ENCODE peak calls at places on chromosomes 1 and 21, in four cellular contexts. One of them, this sample, is unnamed.
A peak's percentile ranks its signal among the peaks of the same experiment; 100 is the strongest.

GRCh38 chr21:16837319-16837718 is 675.5 kb upstream of the CXADR start:
- DNase-seq in HepG2: no peak
- DNase-seq in K562: no peak
- DNase-seq in GM12878: no peak
- DNase-seq in this sample: no peak

GRCh38 chr1:244054924-244055263 is 3.8 kb downstream of the ZBTB18 start:
- DNase-seq in HepG2: no peak
- DNase-seq in K562: no peak
- DNase-seq in GM12878: no peak
- DNase-seq in this sample: no peak

GRCh38 chr1:59427155-59427554 is 130.3 kb downstream of the FGGY start:
- DNase-seq in HepG2: no peak
- DNase-seq in K562: peak; percentile 39
- DNase-seq in GM12878: no peak
- DNase-seq in this sample: no peak

GRCh38 chr1:232922475-232922874 is 27.9 kb upstream of the NTPCR start:
- DNase-seq in HepG2: no peak
- DNase-seq in K562: no peak
- DNase-seq in GM12878: no peak
- DNase-seq in this sample: no peak

GRCh38 chr1:107532318-107532717 is 391.5 kb downstream of the NTNG1 start:
- DNase-seq in HepG2: peak; percentile 74
- DNase-seq in K562: no peak
- DNase-seq in GM12878: no peak
- DNase-seq in this sample: no peak

GRCh38 chr1:7224644-7225043 is 439.4 kb downstream of the CAMTA1 start:
- DNase-seq in HepG2: no peak
- DNase-seq in K562: no peak
- DNase-seq in GM12878: no peak
- DNase-seq in this sample: no peak

GRCh38 chr1:23343246-23344110 is 606 bp downstream of the HNRNPR start:
- DNase-seq in HepG2: peak; percentile 25
- DNase-seq in K562: peak; percentile 22
- DNase-seq in GM12878: no peak
- DNase-seq in this sample: no peak

GRCh38 chr1:10082785-10083479 is 50.2 kb downstream of the UBE4B start:
- DNase-seq in HepG2: no peak
- DNase-seq in K562: no peak
- DNase-seq in GM12878: no peak
- DNase-seq in this sample: no peak

GRCh38 chr1:228555074-228555989 is 68.2 kb downstream of the RNF187 start:
- DNase-seq in HepG2: peak; percentile 44
- DNase-seq in K562: no peak
- DNase-seq in GM12878: no peak
- DNase-seq in this sample: no peak

GRCh38 chr21:42523941-42524340 is 10.3 kb downstream of the SLC37A1 start:
- DNase-seq in HepG2: no peak
- DNase-seq in K562: no peak
- DNase-seq in GM12878: no peak
- DNase-seq in this sample: no peak

GRCh38 chr1:5709976-5710375 is 282.2 kb downstream of the NPHP4 start:
- DNase-seq in HepG2: no peak
- DNase-seq in K562: no peak
- DNase-seq in GM12878: no peak
- DNase-seq in this sample: no peak

GRCh38 chr1:181541947-181542346 is 58.6 kb downstream of the CACNA1E start:
- DNase-seq in HepG2: no peak
- DNase-seq in K562: no peak
- DNase-seq in GM12878: no peak
- DNase-seq in this sample: no peak

GRCh38 chr21:42571391-42572150 is 57.9 kb downstream of the SLC37A1 start:
- DNase-seq in HepG2: no peak
- DNase-seq in K562: no peak
- DNase-seq in GM12878: no peak
- DNase-seq in this sample: no peak

GRCh38 chr1:218878369-218878768 is 295.3 kb upstream of the LYPLAL1 start:
- DNase-seq in HepG2: no peak
- DNase-seq in K562: no peak
- DNase-seq in GM12878: no peak
- DNase-seq in this sample: no peak

GRCh38 chr1:152110365-152110859 is 4.8 kb downstream of the TCHH start:
- DNase-seq in HepG2: no peak
- DNase-seq in K562: no peak
- DNase-seq in GM12878: no peak
- DNase-seq in this sample: peak; percentile 69

DNA sequence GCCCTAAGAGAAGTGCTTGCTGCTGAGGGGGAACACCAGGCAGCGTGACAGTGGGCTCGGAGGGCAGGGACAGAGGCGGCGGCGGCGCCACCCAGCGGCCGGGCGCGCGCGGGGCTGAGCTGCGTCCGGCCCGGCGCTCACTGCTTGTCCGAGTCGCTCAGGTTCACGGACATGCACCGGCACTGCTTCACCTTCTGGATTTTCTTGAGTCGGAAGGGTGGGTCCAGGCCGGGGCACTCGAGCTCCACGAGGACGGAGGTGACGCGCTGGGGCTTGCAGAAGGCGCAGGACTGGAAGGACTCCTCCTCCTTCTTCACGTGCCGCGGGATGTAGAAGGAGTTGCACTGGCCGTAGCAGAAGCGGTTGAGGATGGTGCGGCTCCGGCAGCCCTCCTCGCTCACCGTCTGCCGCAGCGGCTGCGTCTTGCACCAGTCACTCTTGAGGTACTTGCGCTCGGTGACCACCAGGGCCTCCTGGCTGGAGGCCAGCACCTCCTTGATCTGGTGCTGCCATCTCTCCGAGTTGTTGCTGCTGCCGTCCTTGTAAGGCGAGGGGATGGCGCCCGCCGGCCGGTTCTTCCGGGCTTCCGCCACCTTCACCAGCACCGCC is 119.0 kb downstream of the GREM2 start:
- DNase-seq in HepG2: no peak
- DNase-seq in K562: peak; percentile 35
- DNase-seq in GM12878: no peak
- DNase-seq in this sample: peak; percentile 78
- H2AFZ ChIP-seq in HepG2: no peak overlapping the region
- H2AFZ ChIP-seq in K562: peak overlapping the region; percentile 63
- H2AFZ ChIP-seq in GM12878: no peak overlapping the region
- H2AFZ ChIP-seq in this sample: peak overlapping the region; percentile 89

DNA sequence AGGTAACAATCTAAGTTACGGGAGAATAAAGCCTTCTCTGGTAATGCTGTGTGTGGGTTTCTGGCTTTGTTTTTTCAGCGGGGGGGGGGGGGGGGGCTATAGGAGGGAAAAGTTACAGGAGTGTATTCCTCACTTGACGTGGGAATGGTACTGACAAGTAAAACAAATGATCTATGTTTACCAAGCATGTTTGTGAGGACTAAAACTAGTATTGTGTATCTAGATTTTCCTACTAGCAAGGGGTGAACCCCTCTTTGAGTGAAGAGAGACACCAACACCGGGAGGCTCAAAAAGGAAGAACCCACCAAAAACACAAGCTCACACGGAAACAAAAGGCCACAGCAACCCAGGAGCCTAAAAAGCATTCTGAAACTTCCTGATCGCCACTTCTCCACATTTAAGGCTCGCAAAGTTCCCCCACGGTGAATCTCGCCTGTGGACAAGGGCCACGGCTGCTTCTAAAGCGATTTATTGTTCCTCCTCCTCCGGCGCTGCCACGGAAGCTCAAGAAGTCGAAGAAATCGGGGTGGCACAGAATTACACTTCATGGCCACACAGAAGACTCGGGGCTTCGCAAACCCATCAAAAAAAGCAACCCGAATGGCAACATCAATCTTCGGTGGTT is 720 bp downstream of the PUM1 start:
- DNase-seq in HepG2: peak; percentile 33
- DNase-seq in K562: peak; percentile 75
- DNase-seq in GM12878: no peak
- DNase-seq in this sample: no peak
- TF ChIP-seq BRCA1 in HepG2: no peak
- TF ChIP-seq BRCA1 in K562: no peak
- TF ChIP-seq BRCA1 in GM12878: no peak
- TF ChIP-seq BRCA1 in this sample: no peak

DNA sequence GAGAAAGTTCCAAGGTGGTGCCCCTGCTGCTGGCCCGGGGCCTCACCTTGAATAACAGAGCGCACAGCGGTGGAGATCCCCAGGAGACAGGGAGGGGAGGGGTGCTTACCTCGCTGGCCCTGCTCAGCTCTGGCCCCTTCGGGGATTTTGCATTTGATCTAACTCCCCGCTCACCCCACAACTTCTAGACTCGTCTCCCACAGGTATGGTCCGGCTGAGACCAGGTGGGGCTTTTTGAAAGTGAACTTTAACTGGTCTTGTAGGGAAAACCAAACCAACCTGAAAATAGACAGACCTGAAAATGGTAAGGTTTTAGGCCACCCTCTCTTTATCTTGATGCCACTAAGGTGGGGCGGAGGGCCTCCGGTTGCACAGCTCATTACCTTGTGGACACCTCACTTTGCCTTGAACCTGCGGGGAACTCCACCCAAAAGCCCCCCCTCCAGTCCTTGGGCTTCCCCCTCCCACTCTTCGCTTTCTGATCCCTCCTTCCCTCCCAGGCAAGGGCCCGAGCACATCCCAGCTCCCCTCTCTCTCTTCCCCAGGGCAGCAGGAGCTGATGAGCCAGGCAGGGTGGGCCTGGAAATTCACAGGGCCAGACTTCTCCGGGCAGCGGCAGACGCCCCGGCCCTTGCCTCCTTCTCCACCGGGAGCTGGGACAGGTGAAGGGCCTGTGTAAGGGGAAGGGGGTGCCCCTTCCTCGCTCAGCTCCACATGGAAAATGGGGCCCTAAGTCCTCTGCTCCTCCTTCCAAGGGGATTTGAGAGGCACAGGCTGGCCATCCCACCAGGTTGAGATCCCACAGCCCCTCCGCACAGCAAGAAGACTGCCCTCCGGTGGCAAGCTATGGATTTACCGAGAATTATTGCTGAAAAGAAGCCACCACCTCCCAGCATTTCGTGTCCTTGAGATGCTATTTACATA is 16.1 kb downstream of the TNFRSF8 start:
- DNase-seq in HepG2: peak; percentile 47
- DNase-seq in K562: peak; percentile 83
- DNase-seq in GM12878: peak; percentile 82
- DNase-seq in this sample: no peak
- H2AFZ ChIP-seq in HepG2: no peak overlapping the region
- H2AFZ ChIP-seq in K562: peak overlapping the region; percentile 70
- H2AFZ ChIP-seq in GM12878: peak overlapping the region; percentile 61
- H2AFZ ChIP-seq in this sample: no peak overlapping the region

GRCh38 chr1:27348861-27349783 is 7.3 kb downstream of the SYTL1 start:
- DNase-seq in HepG2: no peak
- DNase-seq in K562: peak; percentile 81
- DNase-seq in GM12878: no peak
- DNase-seq in this sample: peak; percentile 86
- TF ChIP-seq BRCA1 in HepG2: no peak
- TF ChIP-seq BRCA1 in K562: no peak
- TF ChIP-seq BRCA1 in GM12878: no peak
- TF ChIP-seq BRCA1 in this sample: no peak

GRCh38 chr1:29452463-29453230 is 216.3 kb downstream of the PTPRU start:
- DNase-seq in HepG2: no peak
- DNase-seq in K562: no peak
- DNase-seq in GM12878: no peak
- DNase-seq in this sample: no peak

GRCh38 chr1:29455781-29456180 is 219.5 kb downstream of the PTPRU start:
- DNase-seq in HepG2: no peak
- DNase-seq in K562: no peak
- DNase-seq in GM12878: no peak
- DNase-seq in this sample: no peak

GRCh38 chr1:29456685-29457084 is 220.4 kb downstream of the PTPRU start:
- DNase-seq in HepG2: no peak
- DNase-seq in K562: no peak
- DNase-seq in GM12878: no peak
- DNase-seq in this sample: no peak

GRCh38 chr1:29454616-29455380 is 218.5 kb downstream of the PTPRU start:
- DNase-seq in HepG2: no peak
- DNase-seq in K562: no peak
- DNase-seq in GM12878: no peak
- DNase-seq in this sample: no peak

GRCh38 chr1:29453502-29454240 is 217.3 kb downstream of the PTPRU start:
- DNase-seq in HepG2: peak; percentile 70
- DNase-seq in K562: peak; percentile 88
- DNase-seq in GM12878: no peak
- DNase-seq in this sample: peak; percentile 43
- H2AFZ ChIP-seq in HepG2: peak overlapping the region; percentile 79
- H2AFZ ChIP-seq in K562: no peak overlapping the region
- H2AFZ ChIP-seq in GM12878: no peak overlapping the region
- H2AFZ ChIP-seq in this sample: peak overlapping the region; percentile 98

GRCh38 chr1:101120868-101121267 is 95.3 kb upstream of the DPH5 start:
- DNase-seq in HepG2: no peak
- DNase-seq in K562: no peak
- DNase-seq in GM12878: no peak
- DNase-seq in this sample: no peak

GRCh38 chr1:101121515-101121914 is 95.9 kb upstream of the DPH5 start:
- DNase-seq in HepG2: no peak
- DNase-seq in K562: no peak
- DNase-seq in GM12878: no peak
- DNase-seq in this sample: no peak

GRCh38 chr1:101121975-101122374 is 96.4 kb upstream of the DPH5 start:
- DNase-seq in HepG2: no peak
- DNase-seq in K562: no peak
- DNase-seq in GM12878: no peak
- DNase-seq in this sample: no peak

GRCh38 chr1:101124405-101124804 is 98.8 kb upstream of the DPH5 start:
- DNase-seq in HepG2: no peak
- DNase-seq in K562: no peak
- DNase-seq in GM12878: no peak
- DNase-seq in this sample: no peak

GRCh38 chr1:101122452-101123166 is 97.0 kb upstream of the DPH5 start:
- DNase-seq in HepG2: no peak
- DNase-seq in K562: no peak
- DNase-seq in GM12878: no peak
- DNase-seq in this sample: no peak
- TF ChIP-seq BRCA1 in HepG2: no peak
- TF ChIP-seq BRCA1 in K562: no peak
- TF ChIP-seq BRCA1 in GM12878: no peak
- TF ChIP-seq BRCA1 in this sample: no peak

DNA sequence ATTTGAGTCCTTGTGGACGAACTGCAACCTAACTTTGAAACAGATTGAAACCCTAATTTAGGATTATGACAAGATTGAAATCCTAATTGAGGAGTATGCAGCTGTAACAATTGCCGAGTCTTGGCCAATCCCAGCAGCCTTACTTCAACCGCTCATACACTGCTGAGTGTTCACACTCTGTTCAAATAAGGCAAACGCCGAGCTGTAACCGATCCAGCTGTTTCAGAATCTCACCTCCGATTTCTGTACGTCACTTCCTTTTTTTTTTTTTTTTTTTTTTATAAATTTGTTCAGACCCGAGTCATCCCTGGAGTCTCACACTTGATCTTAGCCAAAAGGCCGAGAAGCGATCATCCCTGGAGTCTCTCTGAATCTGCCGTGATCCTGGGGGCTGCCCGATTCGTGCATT is 22.3 kb upstream of the ATP5PO start:
- DNase-seq in HepG2: no peak
- DNase-seq in K562: no peak
- DNase-seq in GM12878: no peak
- DNase-seq in this sample: no peak
- H2AFZ ChIP-seq in HepG2: no peak overlapping the region
- H2AFZ ChIP-seq in K562: peak overlapping the region; percentile 22
- H2AFZ ChIP-seq in GM12878: peak overlapping the region; percentile 82
- H2AFZ ChIP-seq in this sample: no peak overlapping the region

This sample was measured in H1.